ENCODE peak calls at places on chromosomes 13 and 19, in six cellular contexts. One of them, this sample, is unnamed. For H3K27me3 and H3K4me1, the result is how much of the 10 kb centered on the place peaks cover.

GRCh38 chr13:90732049-90732448 is 615.4 kb upstream of the MIR17HG start:
- DNase-seq in stomach: no peak
- DNase-seq in Panc1: no peak
- DNase-seq in CD8-positive, alpha-beta T cell: no peak
- DNase-seq in cardiac muscle cell: no peak
- DNase-seq in neural progenitor cell: peak
- DNase-seq in this sample: peak

GRCh38 chr13:94415484-94415883 is 64.0 kb downstream of the DCT start:
- DNase-seq in stomach: no peak
- DNase-seq in Panc1: no peak
- DNase-seq in cardiac muscle cell: no peak
- DNase-seq in CD8-positive, alpha-beta T cell: no peak
- DNase-seq in neural progenitor cell: peak
- DNase-seq in this sample: no peak

GRCh38 chr13:37414667-37415066 is 183.9 kb downstream of the POSTN start:
- DNase-seq in stomach: no peak
- DNase-seq in neural progenitor cell: peak
- DNase-seq in Panc1: no peak
- DNase-seq in CD8-positive, alpha-beta T cell: no peak
- DNase-seq in cardiac muscle cell: no peak
- DNase-seq in this sample: no peak

GRCh38 chr13:36420437-36420891 is 11.8 kb upstream of the CCNA1 start:
- DNase-seq in neural progenitor cell: peak
- DNase-seq in stomach: peak
- DNase-seq in cardiac muscle cell: peak
- DNase-seq in Panc1: peak
- DNase-seq in CD8-positive, alpha-beta T cell: peak
- DNase-seq in this sample: peak

GRCh38 chr19:14563590-14563926 is 8.3 kb downstream of the NDUFB7 start:
- DNase-seq in stomach: no peak
- DNase-seq in neural progenitor cell: no peak
- DNase-seq in Panc1: no peak
- DNase-seq in cardiac muscle cell: no peak
- DNase-seq in CD8-positive, alpha-beta T cell: no peak
- DNase-seq in this sample: no peak

GRCh38 chr19:53466726-53467125 is 807 bp upstream of the ZNF813 start:
- DNase-seq in cardiac muscle cell: no peak
- DNase-seq in Panc1: no peak
- DNase-seq in neural progenitor cell: peak
- DNase-seq in stomach: no peak
- DNase-seq in CD8-positive, alpha-beta T cell: no peak
- DNase-seq in this sample: no peak

GRCh38 chr13:52454459-52454824 is 836 bp upstream of the CKAP2 start:
- DNase-seq in cardiac muscle cell: no peak
- DNase-seq in CD8-positive, alpha-beta T cell: peak
- DNase-seq in neural progenitor cell: peak
- DNase-seq in stomach: no peak
- DNase-seq in Panc1: no peak
- DNase-seq in this sample: no peak

GRCh38 chr19:55082023-55082851 is 6.6 kb downstream of the EPS8L1 start:
- DNase-seq in neural progenitor cell: peak
- DNase-seq in cardiac muscle cell: peak
- DNase-seq in CD8-positive, alpha-beta T cell: peak
- DNase-seq in Panc1: no peak
- DNase-seq in stomach: no peak
- DNase-seq in this sample: peak

GRCh38 chr13:36454962-36455361 is 22.7 kb downstream of the CCNA1 start:
- DNase-seq in neural progenitor cell: no peak
- DNase-seq in stomach: no peak
- DNase-seq in Panc1: no peak
- DNase-seq in cardiac muscle cell: no peak
- DNase-seq in CD8-positive, alpha-beta T cell: no peak
- DNase-seq in this sample: no peak

GRCh38 chr13:75533866-75534265 is 3.8 kb downstream of the COMMD6 start:
- DNase-seq in cardiac muscle cell: no peak
- DNase-seq in Panc1: no peak
- DNase-seq in CD8-positive, alpha-beta T cell: no peak
- DNase-seq in neural progenitor cell: no peak
- DNase-seq in stomach: no peak
- DNase-seq in this sample: no peak

GRCh38 chr13:109781384-109782065 is 4.9 kb downstream of the IRS2 start:
- DNase-seq in stomach: peak
- DNase-seq in neural progenitor cell: no peak
- DNase-seq in cardiac muscle cell: no peak
- DNase-seq in Panc1: no peak
- DNase-seq in CD8-positive, alpha-beta T cell: no peak
- DNase-seq in this sample: no peak

GRCh38 chr13:26280295-26280694 is 26.4 kb downstream of the CDK8 start:
- DNase-seq in CD8-positive, alpha-beta T cell: no peak
- DNase-seq in Panc1: no peak
- DNase-seq in cardiac muscle cell: peak
- DNase-seq in stomach: no peak
- DNase-seq in neural progenitor cell: no peak
- DNase-seq in this sample: no peak

GRCh38 chr13:73633817-73634449 is 500.3 kb downstream of the KLF12 start:
- DNase-seq in CD8-positive, alpha-beta T cell: no peak
- DNase-seq in neural progenitor cell: no peak
- DNase-seq in stomach: no peak
- DNase-seq in cardiac muscle cell: peak
- DNase-seq in Panc1: no peak
- DNase-seq in this sample: no peak

GRCh38 chr19:3451451-3451866 is 28.9 kb downstream of the SMIM24 start:
- DNase-seq in neural progenitor cell: no peak
- DNase-seq in Panc1: no peak
- DNase-seq in cardiac muscle cell: no peak
- DNase-seq in CD8-positive, alpha-beta T cell: no peak
- DNase-seq in stomach: no peak
- DNase-seq in this sample: no peak

GRCh38 chr19:18464646-18465045 is 26.7 kb upstream of the ISYNA1 start:
- DNase-seq in neural progenitor cell: no peak
- DNase-seq in CD8-positive, alpha-beta T cell: no peak
- DNase-seq in cardiac muscle cell: peak
- DNase-seq in stomach: peak
- DNase-seq in Panc1: no peak
- DNase-seq in this sample: no peak

GRCh38 chr19:15297416-15298224 is 34.7 kb downstream of the BRD4 start:
- DNase-seq in CD8-positive, alpha-beta T cell: peak
- DNase-seq in cardiac muscle cell: peak
- DNase-seq in stomach: no peak
- DNase-seq in Panc1: peak
- DNase-seq in neural progenitor cell: no peak
- DNase-seq in this sample: peak

GRCh38 chr19:11164278-11164677 is 8.7 kb upstream of the SPC24 start:
- DNase-seq in Panc1: no peak
- DNase-seq in stomach: no peak
- DNase-seq in neural progenitor cell: no peak
- DNase-seq in CD8-positive, alpha-beta T cell: no peak
- DNase-seq in cardiac muscle cell: no peak
- DNase-seq in this sample: no peak

GRCh38 chr13:109154146-109154545 is 524.7 kb downstream of the MYO16 start:
- DNase-seq in neural progenitor cell: no peak
- DNase-seq in cardiac muscle cell: no peak
- DNase-seq in CD8-positive, alpha-beta T cell: no peak
- DNase-seq in Panc1: no peak
- DNase-seq in stomach: no peak
- DNase-seq in this sample: peak

GRCh38 chr19:996051-996838 is 4.0 kb upstream of the GRIN3B start:
- DNase-seq in Panc1: no peak
- DNase-seq in stomach: peak
- DNase-seq in cardiac muscle cell: peak
- DNase-seq in neural progenitor cell: peak
- DNase-seq in CD8-positive, alpha-beta T cell: peak
- DNase-seq in this sample: peak

GRCh38 chr19:24140099-24140498 is 53.1 kb downstream of the ZNF254 start:
- DNase-seq in cardiac muscle cell: peak
- DNase-seq in stomach: no peak
- DNase-seq in neural progenitor cell: no peak
- DNase-seq in CD8-positive, alpha-beta T cell: no peak
- DNase-seq in Panc1: no peak
- DNase-seq in this sample: no peak

GRCh38 chr13:84098273-84098672 is 216.0 kb upstream of the SLITRK1 start:
- DNase-seq in CD8-positive, alpha-beta T cell: no peak
- DNase-seq in Panc1: no peak
- DNase-seq in cardiac muscle cell: no peak
- DNase-seq in neural progenitor cell: no peak
- DNase-seq in stomach: no peak
- DNase-seq in this sample: no peak

DNA sequence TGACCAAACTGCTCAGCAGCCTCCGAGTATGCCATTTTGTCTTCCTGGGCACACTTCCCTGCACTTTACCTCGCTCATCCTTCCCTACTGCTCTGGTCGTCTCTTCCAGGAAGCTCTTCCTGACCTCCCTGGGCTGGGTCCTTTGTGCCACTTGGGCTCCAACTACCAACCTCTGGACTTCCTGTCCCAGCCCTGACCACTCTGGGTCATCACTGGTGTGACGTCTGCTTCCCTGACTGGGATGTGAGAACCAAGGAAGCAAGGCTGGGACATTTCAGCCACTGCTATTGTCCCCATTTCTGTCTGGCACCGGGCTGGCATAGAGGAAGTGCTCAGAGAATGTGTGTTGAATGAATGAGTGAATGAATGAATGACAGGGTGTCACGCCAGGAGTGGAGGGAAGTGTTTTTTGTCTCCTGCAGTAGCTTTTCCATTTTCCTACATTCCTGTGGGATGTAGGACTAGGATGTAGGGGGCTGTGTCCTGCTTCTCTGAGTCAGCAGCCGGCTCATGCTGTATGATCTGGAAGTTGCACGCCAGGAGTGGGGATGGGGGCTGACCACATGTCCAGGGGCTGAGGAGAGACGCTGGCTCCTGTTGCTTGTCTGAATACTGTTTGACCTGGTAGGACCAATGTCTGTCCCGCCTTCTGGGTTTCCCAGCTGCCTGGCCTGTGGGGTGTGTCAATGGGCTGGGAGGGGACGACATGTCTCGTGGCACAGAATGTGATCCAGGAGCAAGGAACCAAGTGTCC is 14.7 kb downstream of the NOVA2 start:
- DNase-seq in neural progenitor cell: no peak
- DNase-seq in stomach: no peak
- DNase-seq in Panc1: no peak
- DNase-seq in CD8-positive, alpha-beta T cell: no peak
- DNase-seq in cardiac muscle cell: peak
- DNase-seq in this sample: no peak
- H3K27me3 ChIP-seq in neural progenitor cell: under half
- H3K27me3 ChIP-seq in stomach: half or more
- H3K27me3 ChIP-seq in Panc1: under half
- H3K27me3 ChIP-seq in CD8-positive, alpha-beta T cell: under half
- H3K27me3 ChIP-seq in cardiac muscle cell: under half
- H3K27me3 ChIP-seq in this sample: under half

GRCh38 chr19:38699027-38699346 is 45.3 kb downstream of the CAPN12 start:
- DNase-seq in neural progenitor cell: no peak
- DNase-seq in stomach: no peak
- DNase-seq in CD8-positive, alpha-beta T cell: no peak
- DNase-seq in Panc1: no peak
- DNase-seq in cardiac muscle cell: no peak
- DNase-seq in this sample: no peak
- H3K4me1 ChIP-seq in neural progenitor cell: under half
- H3K4me1 ChIP-seq in stomach: half or more
- H3K4me1 ChIP-seq in CD8-positive, alpha-beta T cell: under half
- H3K4me1 ChIP-seq in Panc1: half or more
- H3K4me1 ChIP-seq in cardiac muscle cell: under half
- H3K4me1 ChIP-seq in this sample: under half

GRCh38 chr19:50854636-50855410 is at the start of gene KLK3:
- DNase-seq in Panc1: no peak
- DNase-seq in cardiac muscle cell: no peak
- DNase-seq in CD8-positive, alpha-beta T cell: no peak
- DNase-seq in stomach: no peak
- DNase-seq in neural progenitor cell: no peak
- DNase-seq in this sample: no peak

GRCh38 chr19:50857366-50857765 is 2.7 kb downstream of the KLK3 start:
- DNase-seq in stomach: no peak
- DNase-seq in Panc1: no peak
- DNase-seq in CD8-positive, alpha-beta T cell: no peak
- DNase-seq in neural progenitor cell: no peak
- DNase-seq in cardiac muscle cell: no peak
- DNase-seq in this sample: no peak

GRCh38 chr19:50850738-50851137 is 4.0 kb upstream of the KLK3 start:
- DNase-seq in neural progenitor cell: no peak
- DNase-seq in cardiac muscle cell: no peak
- DNase-seq in CD8-positive, alpha-beta T cell: no peak
- DNase-seq in Panc1: no peak
- DNase-seq in stomach: no peak
- DNase-seq in this sample: no peak

GRCh38 chr19:50851620-50852019 is 3.1 kb upstream of the KLK3 start:
- DNase-seq in Panc1: no peak
- DNase-seq in neural progenitor cell: no peak
- DNase-seq in stomach: no peak
- DNase-seq in CD8-positive, alpha-beta T cell: no peak
- DNase-seq in cardiac muscle cell: no peak
- DNase-seq in this sample: no peak
- H3K27me3 ChIP-seq in Panc1: under half
- H3K27me3 ChIP-seq in neural progenitor cell: half or more
- H3K27me3 ChIP-seq in stomach: half or more
- H3K27me3 ChIP-seq in CD8-positive, alpha-beta T cell: under half
- H3K27me3 ChIP-seq in cardiac muscle cell: under half
- H3K27me3 ChIP-seq in this sample: under half

DNA sequence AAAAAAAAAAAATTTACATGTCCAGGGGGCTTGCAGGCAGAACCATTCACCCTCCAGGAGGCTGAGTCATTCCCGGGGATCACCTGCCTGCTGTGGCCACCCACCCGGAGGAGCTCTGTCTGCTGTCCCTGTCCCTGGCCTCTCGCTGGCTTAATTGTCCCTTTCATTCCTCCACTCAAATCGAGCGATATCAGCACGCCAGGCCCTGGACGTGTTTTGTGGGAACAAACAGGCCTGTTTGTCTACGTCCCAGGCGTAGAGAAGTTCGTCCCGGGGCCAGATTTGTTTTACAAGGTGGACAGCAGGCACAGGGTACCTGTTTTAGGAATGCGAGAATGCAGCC is 21.2 kb downstream of the SULT2B1 start:
- DNase-seq in Panc1: no peak
- DNase-seq in CD8-positive, alpha-beta T cell: no peak
- DNase-seq in cardiac muscle cell: no peak
- DNase-seq in neural progenitor cell: peak
- DNase-seq in stomach: peak
- DNase-seq in this sample: no peak
- H3K4me1 ChIP-seq in Panc1: under half
- H3K4me1 ChIP-seq in CD8-positive, alpha-beta T cell: under half
- H3K4me1 ChIP-seq in cardiac muscle cell: under half
- H3K4me1 ChIP-seq in neural progenitor cell: under half
- H3K4me1 ChIP-seq in stomach: under half
- H3K4me1 ChIP-seq in this sample: under half

GRCh38 chr13:27858046-27858445 is 61.8 kb upstream of the PDX1 start:
- DNase-seq in CD8-positive, alpha-beta T cell: no peak
- DNase-seq in Panc1: no peak
- DNase-seq in cardiac muscle cell: no peak
- DNase-seq in neural progenitor cell: no peak
- DNase-seq in stomach: no peak
- DNase-seq in this sample: no peak

GRCh38 chr13:27857271-27857670 is 62.5 kb upstream of the PDX1 start:
- DNase-seq in cardiac muscle cell: no peak
- DNase-seq in Panc1: no peak
- DNase-seq in stomach: no peak
- DNase-seq in neural progenitor cell: no peak
- DNase-seq in CD8-positive, alpha-beta T cell: no peak
- DNase-seq in this sample: no peak

GRCh38 chr13:27855381-27855780 is 63.1 kb downstream of the GSX1 start:
- DNase-seq in cardiac muscle cell: no peak
- DNase-seq in Panc1: no peak
- DNase-seq in CD8-positive, alpha-beta T cell: no peak
- DNase-seq in neural progenitor cell: no peak
- DNase-seq in stomach: no peak
- DNase-seq in this sample: no peak

GRCh38 chr13:27860743-27861142 is 59.1 kb upstream of the PDX1 start:
- DNase-seq in neural progenitor cell: peak
- DNase-seq in Panc1: no peak
- DNase-seq in stomach: no peak
- DNase-seq in CD8-positive, alpha-beta T cell: no peak
- DNase-seq in cardiac muscle cell: no peak
- DNase-seq in this sample: no peak

GRCh38 chr13:27861165-27861564 is 58.6 kb upstream of the PDX1 start:
- DNase-seq in CD8-positive, alpha-beta T cell: no peak
- DNase-seq in Panc1: no peak
- DNase-seq in neural progenitor cell: no peak
- DNase-seq in cardiac muscle cell: no peak
- DNase-seq in stomach: no peak
- DNase-seq in this sample: no peak
- H3K27me3 ChIP-seq in CD8-positive, alpha-beta T cell: under half
- H3K27me3 ChIP-seq in Panc1: under half
- H3K27me3 ChIP-seq in neural progenitor cell: half or more
- H3K27me3 ChIP-seq in cardiac muscle cell: under half
- H3K27me3 ChIP-seq in stomach: half or more
- H3K27me3 ChIP-seq in this sample: under half

This sample was measured in BE2C.